ENCODE peak calls at places on chromosomes 6 and 20, in eight cellular contexts. One of them, this sample, is unnamed.

GRCh38 chr6:89618026-89618425 is 20.5 kb downstream of the LYRM2 start:
- DNase-seq in tibial artery: no peak
- DNase-seq in uterus: no peak
- DNase-seq in IMR-90: no peak
- DNase-seq in body of pancreas: no peak
- DNase-seq in K562: no peak
- DNase-seq in heart left ventricle: no peak
- DNase-seq in transverse colon: no peak
- DNase-seq in this sample: no peak

GRCh38 chr20:22438926-22439325 is 145.4 kb downstream of the FOXA2 start:
- DNase-seq in tibial artery: no peak
- DNase-seq in uterus: no peak
- DNase-seq in IMR-90: no peak
- DNase-seq in body of pancreas: no peak
- DNase-seq in K562: no peak
- DNase-seq in heart left ventricle: no peak
- DNase-seq in transverse colon: no peak
- DNase-seq in this sample: no peak

GRCh38 chr6:109458774-109459531 is 3.4 kb upstream of the MICAL1 start:
- DNase-seq in tibial artery: no peak
- DNase-seq in uterus: no peak
- DNase-seq in IMR-90: no peak
- DNase-seq in body of pancreas: no peak
- DNase-seq in K562: no peak
- DNase-seq in heart left ventricle: no peak
- DNase-seq in transverse colon: no peak
- DNase-seq in this sample: no peak

GRCh38 chr6:7207688-7208087 is 99.9 kb downstream of the RREB1 start:
- DNase-seq in tibial artery: no peak
- DNase-seq in uterus: no peak
- DNase-seq in IMR-90: no peak
- DNase-seq in body of pancreas: no peak
- DNase-seq in K562: no peak
- DNase-seq in heart left ventricle: no peak
- DNase-seq in transverse colon: no peak
- DNase-seq in this sample: no peak

GRCh38 chr20:58246346-58246745 is 17.9 kb upstream of the ANKRD60 start:
- DNase-seq in tibial artery: no peak
- DNase-seq in uterus: no peak
- DNase-seq in IMR-90: no peak
- DNase-seq in body of pancreas: no peak
- DNase-seq in K562: no peak
- DNase-seq in heart left ventricle: no peak
- DNase-seq in transverse colon: no peak
- DNase-seq in this sample: peak; percentile 47

GRCh38 chr20:59955131-59955796 is 3.0 kb upstream of the CDH26 start:
- DNase-seq in tibial artery: no peak
- DNase-seq in uterus: no peak
- DNase-seq in IMR-90: no peak
- DNase-seq in body of pancreas: no peak
- DNase-seq in K562: peak; percentile 14
- DNase-seq in heart left ventricle: no peak
- DNase-seq in transverse colon: no peak
- DNase-seq in this sample: peak; percentile 20

GRCh38 chr6:4805553-4806307 is 29.5 kb downstream of the CDYL start:
- DNase-seq in tibial artery: peak; percentile 31
- DNase-seq in uterus: peak; percentile 43
- DNase-seq in IMR-90: peak; percentile 35
- DNase-seq in body of pancreas: peak; percentile 68
- DNase-seq in K562: no peak
- DNase-seq in heart left ventricle: peak; percentile 47
- DNase-seq in transverse colon: peak; percentile 76
- DNase-seq in this sample: peak; percentile 66

GRCh38 chr20:23094213-23094896 is 8.2 kb upstream of the CD93 start:
- DNase-seq in tibial artery: no peak
- DNase-seq in uterus: no peak
- DNase-seq in IMR-90: no peak
- DNase-seq in body of pancreas: no peak
- DNase-seq in K562: no peak
- DNase-seq in heart left ventricle: no peak
- DNase-seq in transverse colon: no peak
- DNase-seq in this sample: no peak

GRCh38 chr6:113994934-113995342 is 24.0 kb upstream of the HDAC2 start:
- DNase-seq in tibial artery: no peak
- DNase-seq in uterus: no peak
- DNase-seq in IMR-90: peak; percentile 93
- DNase-seq in body of pancreas: peak; percentile 26
- DNase-seq in K562: peak; percentile 22
- DNase-seq in heart left ventricle: no peak
- DNase-seq in transverse colon: peak; percentile 18
- DNase-seq in this sample: no peak

GRCh38 chr6:38184780-38185080 is 365.2 kb downstream of the ZFAND3 start:
- DNase-seq in tibial artery: no peak
- DNase-seq in uterus: no peak
- DNase-seq in IMR-90: no peak
- DNase-seq in body of pancreas: no peak
- DNase-seq in K562: no peak
- DNase-seq in heart left ventricle: no peak
- DNase-seq in transverse colon: no peak
- DNase-seq in this sample: no peak

GRCh38 chr6:163780993-163781392 is 366.5 kb downstream of the QKI start:
- DNase-seq in tibial artery: peak; percentile 36
- DNase-seq in uterus: no peak
- DNase-seq in IMR-90: peak; percentile 11
- DNase-seq in body of pancreas: peak; percentile 17
- DNase-seq in K562: no peak
- DNase-seq in heart left ventricle: peak; percentile 78
- DNase-seq in transverse colon: no peak
- DNase-seq in this sample: no peak

GRCh38 chr6:113697642-113698410 is 159.3 kb upstream of the MARCKS start:
- DNase-seq in tibial artery: no peak
- DNase-seq in uterus: no peak
- DNase-seq in IMR-90: peak; percentile 98
- DNase-seq in body of pancreas: no peak
- DNase-seq in K562: no peak
- DNase-seq in heart left ventricle: no peak
- DNase-seq in transverse colon: no peak
- DNase-seq in this sample: no peak

GRCh38 chr6:118578617-118579016 is 30.5 kb downstream of the PLN start:
- DNase-seq in tibial artery: no peak
- DNase-seq in uterus: no peak
- DNase-seq in IMR-90: no peak
- DNase-seq in body of pancreas: no peak
- DNase-seq in K562: no peak
- DNase-seq in heart left ventricle: no peak
- DNase-seq in transverse colon: no peak
- DNase-seq in this sample: no peak

GRCh38 chr20:23023621-23024187 is 11.4 kb upstream of the SSTR4 start:
- DNase-seq in tibial artery: no peak
- DNase-seq in uterus: no peak
- DNase-seq in IMR-90: no peak
- DNase-seq in body of pancreas: no peak
- DNase-seq in K562: no peak
- DNase-seq in heart left ventricle: no peak
- DNase-seq in transverse colon: no peak
- DNase-seq in this sample: no peak

GRCh38 chr6:167094820-167095637 is 27.9 kb upstream of the CCR6 start:
- DNase-seq in tibial artery: no peak
- DNase-seq in uterus: no peak
- DNase-seq in IMR-90: no peak
- DNase-seq in body of pancreas: no peak
- DNase-seq in K562: no peak
- DNase-seq in heart left ventricle: no peak
- DNase-seq in transverse colon: no peak
- DNase-seq in this sample: no peak

GRCh38 chr6:112636650-112637260 is 289.6 kb downstream of the RFPL4B start:
- DNase-seq in tibial artery: no peak
- DNase-seq in uterus: no peak
- DNase-seq in IMR-90: peak; percentile 83
- DNase-seq in body of pancreas: no peak
- DNase-seq in K562: no peak
- DNase-seq in heart left ventricle: no peak
- DNase-seq in transverse colon: no peak
- DNase-seq in this sample: no peak

GRCh38 chr6:168838000-168838399 is 397.0 kb downstream of the SMOC2 start:
- DNase-seq in tibial artery: no peak
- DNase-seq in uterus: no peak
- DNase-seq in IMR-90: no peak
- DNase-seq in body of pancreas: no peak
- DNase-seq in K562: no peak
- DNase-seq in heart left ventricle: no peak
- DNase-seq in transverse colon: no peak
- DNase-seq in this sample: no peak

GRCh38 chr6:16229710-16230109 is 8.7 kb upstream of the GMPR start:
- DNase-seq in tibial artery: no peak
- DNase-seq in uterus: no peak
- DNase-seq in IMR-90: no peak
- DNase-seq in body of pancreas: peak; percentile 18
- DNase-seq in K562: no peak
- DNase-seq in heart left ventricle: no peak
- DNase-seq in transverse colon: no peak
- DNase-seq in this sample: no peak

GRCh38 chr6:88248709-88249321 is 82.7 kb upstream of the CNR1 start:
- DNase-seq in tibial artery: no peak
- DNase-seq in uterus: no peak
- DNase-seq in IMR-90: no peak
- DNase-seq in body of pancreas: no peak
- DNase-seq in K562: no peak
- DNase-seq in heart left ventricle: no peak
- DNase-seq in transverse colon: no peak
- DNase-seq in this sample: no peak

GRCh38 chr6:29908710-29909109 is 33.6 kb upstream of the HLA-A start:
- DNase-seq in tibial artery: no peak
- DNase-seq in uterus: no peak
- DNase-seq in IMR-90: no peak
- DNase-seq in body of pancreas: peak; percentile 1
- DNase-seq in K562: no peak
- DNase-seq in heart left ventricle: no peak
- DNase-seq in transverse colon: no peak
- DNase-seq in this sample: no peak

GRCh38 chr6:53959717-53960116 is 151.5 kb upstream of the MLIP start:
- DNase-seq in tibial artery: no peak
- DNase-seq in uterus: no peak
- DNase-seq in IMR-90: peak; percentile 64
- DNase-seq in body of pancreas: no peak
- DNase-seq in K562: no peak
- DNase-seq in heart left ventricle: no peak
- DNase-seq in transverse colon: no peak
- DNase-seq in this sample: no peak

GRCh38 chr6:41938590-41938989 is 3.0 kb downstream of the CCND3 start:
- DNase-seq in tibial artery: no peak
- DNase-seq in uterus: no peak
- DNase-seq in IMR-90: no peak
- DNase-seq in body of pancreas: no peak
- DNase-seq in K562: no peak
- DNase-seq in heart left ventricle: no peak
- DNase-seq in transverse colon: no peak
- DNase-seq in this sample: no peak
- H3K4me3 ChIP-seq in tibial artery: no peak overlapping the region
- H3K4me3 ChIP-seq in uterus: no peak overlapping the region
- H3K4me3 ChIP-seq in IMR-90: no peak overlapping the region
- H3K4me3 ChIP-seq in body of pancreas: no peak overlapping the region
- H3K4me3 ChIP-seq in K562: peak overlapping the region; percentile 81
- H3K4me3 ChIP-seq in heart left ventricle: peak overlapping the region; percentile 93
- H3K4me3 ChIP-seq in transverse colon: no peak overlapping the region
- H3K4me3 ChIP-seq in this sample: no peak overlapping the region

DNA sequence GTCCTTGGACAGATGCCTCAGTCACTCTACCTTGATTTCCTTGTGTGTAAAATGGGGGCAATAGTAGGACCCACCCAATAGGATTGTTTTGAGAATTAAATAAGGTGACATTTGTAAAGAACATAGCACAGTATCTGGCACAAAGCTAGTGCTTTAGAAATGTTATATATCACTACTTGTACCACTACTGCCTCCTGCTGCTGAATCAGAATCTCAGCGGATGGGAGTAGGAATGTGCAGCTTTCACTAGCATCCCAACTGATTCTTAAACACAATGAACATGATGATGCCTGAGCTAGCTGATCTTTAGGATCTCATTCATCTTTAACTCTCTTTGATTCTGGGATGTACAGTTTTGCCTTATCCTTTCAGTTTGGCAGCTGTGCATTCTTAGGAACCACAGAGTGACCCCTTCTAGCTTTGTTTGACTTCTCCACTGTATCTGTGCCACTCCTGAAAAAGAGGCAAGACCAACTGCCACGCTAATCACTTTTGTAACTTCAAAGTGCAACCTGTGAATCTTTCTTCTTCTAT is 7.2 kb downstream of the PBOV1 start:
- DNase-seq in tibial artery: no peak
- DNase-seq in uterus: no peak
- DNase-seq in IMR-90: no peak
- DNase-seq in body of pancreas: no peak
- DNase-seq in K562: no peak
- DNase-seq in heart left ventricle: no peak
- DNase-seq in transverse colon: no peak
- DNase-seq in this sample: no peak
- TF ChIP-seq CTCF in tibial artery: no peak
- TF ChIP-seq CTCF in uterus: no peak
- TF ChIP-seq CTCF in IMR-90: no peak
- TF ChIP-seq CTCF in body of pancreas: no peak
- TF ChIP-seq CTCF in K562: no peak
- TF ChIP-seq CTCF in heart left ventricle: no peak
- TF ChIP-seq CTCF in transverse colon: peak; percentile 36
- TF ChIP-seq CTCF in this sample: no peak

GRCh38 chr20:39674842-39675241 is 712.7 kb downstream of the DHX35 start:
- DNase-seq in tibial artery: no peak
- DNase-seq in uterus: no peak
- DNase-seq in IMR-90: no peak
- DNase-seq in body of pancreas: no peak
- DNase-seq in K562: no peak
- DNase-seq in heart left ventricle: no peak
- DNase-seq in transverse colon: no peak
- DNase-seq in this sample: peak; percentile 21
- H3K9me3 ChIP-seq in tibial artery: no peaks in the 10 kb centered on the region
- H3K9me3 ChIP-seq in uterus: no peaks in the 10 kb centered on the region
- H3K9me3 ChIP-seq in IMR-90: no peaks in the 10 kb centered on the region
- H3K9me3 ChIP-seq in body of pancreas: no peaks in the 10 kb centered on the region
- H3K9me3 ChIP-seq in K562: peaks cover 2% of the 10 kb centered on the region
- H3K9me3 ChIP-seq in heart left ventricle: no peaks in the 10 kb centered on the region
- H3K9me3 ChIP-seq in transverse colon: no peaks in the 10 kb centered on the region
- H3K9me3 ChIP-seq in this sample: no peaks in the 10 kb centered on the region

DNA sequence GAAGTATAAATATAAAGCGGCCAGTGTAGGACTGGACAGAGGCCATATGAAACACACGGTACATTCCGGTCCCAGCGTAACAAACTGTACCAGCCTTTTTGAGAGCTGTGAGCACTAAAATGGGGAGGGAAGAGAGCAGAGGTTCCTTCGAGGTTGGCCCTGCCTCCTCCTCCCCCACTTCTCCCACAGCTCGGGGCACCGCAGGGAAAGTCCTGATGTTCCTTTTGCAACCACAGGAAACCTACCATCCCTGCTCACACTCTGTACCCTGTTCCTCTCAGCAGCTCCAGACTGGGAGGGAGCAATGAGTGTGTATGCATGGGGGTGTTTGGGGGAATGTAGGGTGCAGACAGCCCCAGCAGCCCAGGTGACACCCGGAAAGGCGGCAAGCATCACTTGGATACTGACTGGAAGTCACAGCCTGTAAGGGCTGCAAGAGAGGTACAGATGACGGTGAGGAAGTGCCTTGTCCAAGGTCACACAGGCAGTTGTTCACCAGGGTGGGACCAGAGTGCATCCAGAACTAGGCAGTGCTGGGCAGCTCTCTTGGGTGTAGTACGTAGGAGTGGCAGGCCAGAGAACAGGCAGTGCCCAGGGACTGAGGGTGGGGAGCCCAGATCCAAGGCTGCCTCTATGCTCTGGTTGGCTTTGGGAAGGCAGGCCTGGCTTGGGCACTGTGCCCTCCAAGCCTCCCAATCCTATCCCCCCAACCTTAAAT is 11.0 kb upstream of the ARMC12 start:
- DNase-seq in tibial artery: peak; percentile 86
- DNase-seq in uterus: peak; percentile 81
- DNase-seq in IMR-90: no peak
- DNase-seq in body of pancreas: peak; percentile 70
- DNase-seq in K562: no peak
- DNase-seq in heart left ventricle: peak; percentile 86
- DNase-seq in transverse colon: peak; percentile 91
- DNase-seq in this sample: peak; percentile 86
- H3K4me3 ChIP-seq in tibial artery: peak overlapping the region; percentile 27
- H3K4me3 ChIP-seq in uterus: no peak overlapping the region
- H3K4me3 ChIP-seq in IMR-90: no peak overlapping the region
- H3K4me3 ChIP-seq in body of pancreas: no peak overlapping the region
- H3K4me3 ChIP-seq in K562: no peak overlapping the region
- H3K4me3 ChIP-seq in heart left ventricle: peak overlapping the region; percentile 3
- H3K4me3 ChIP-seq in transverse colon: no peak overlapping the region
- H3K4me3 ChIP-seq in this sample: no peak overlapping the region